ENCODE peak calls at places on chromosome 5, in eight cellular contexts. X is fibroblast of lung; P is astrocyte of the hippocampus; L is effector memory CD4-positive, alpha-beta T cell; Z is tibial artery; T is Calu3; G is NAMALWA; V is RCC 7860. Y is an unnamed sample.

GRCh38 chr5:177085985-177086917 is at the start of gene FGFR4:
- DNase-seq in X (peak), P (peak), L (peak), Z (no peak), T (peak), G (peak), V (peak), Y (no peak)

GRCh38 chr5:68273717-68274409 is 58.3 kb downstream of the PIK3R1 start:
- DNase-seq in X (no peak), P (no peak), L (no peak), Z (no peak), T (no peak), G (no peak), V (no peak), Y (no peak)

GRCh38 chr5:173680660-173681242 is 64.3 kb upstream of the BOD1 start:
- DNase-seq in X (no peak), P (no peak), L (no peak), Z (no peak), T (no peak), G (peak), V (no peak), Y (no peak)

GRCh38 chr5:527646-528591 is 3.7 kb upstream of the SLC9A3 start:
- DNase-seq in X (no peak), P (no peak), L (no peak), Z (no peak), T (no peak), G (no peak), V (no peak), Y (no peak)

GRCh38 chr5:166784545-166785078 is 1506.8 kb upstream of the WWC1 start:
- DNase-seq in X (no peak), P (no peak), L (no peak), Z (no peak), T (no peak), G (no peak), V (no peak), Y (no peak)

GRCh38 chr5:138466900-138467710 is 1.8 kb downstream of the EGR1 start:
- DNase-seq in X (peak), P (peak), L (no peak), Z (no peak), T (peak), G (no peak), V (no peak), Y (no peak)

GRCh38 chr5:155998258-155998657 is 328.7 kb upstream of the SGCD start:
- DNase-seq in X (no peak), P (no peak), L (no peak), Z (no peak), T (no peak), G (no peak), V (no peak), Y (no peak)

GRCh38 chr5:10655041-10655685 is 91.3 kb downstream of the ANKRD33B start:
- DNase-seq in X (no peak), P (peak), L (no peak), Z (no peak), T (no peak), G (no peak), V (no peak), Y (no peak)

GRCh38 chr5:179264053-179264540 is 81.2 kb downstream of the ADAMTS2 start:
- DNase-seq in X (no peak), P (no peak), L (no peak), Z (no peak), T (no peak), G (no peak), V (no peak), Y (no peak)

GRCh38 chr5:431001-431710 is 11.8 kb upstream of the EXOC3 start:
- DNase-seq in X (peak), P (peak), L (no peak), Z (no peak), T (peak), G (peak), V (no peak), Y (no peak)